ENCODE peak calls at places on chromosomes 7 and 10, in eight cellular contexts. J is prostate gland, F is A549, V is adrenal gland, E is HCT116, W is breast epithelium, A is heart left ventricle, H is suprapubic skin. P is an unnamed sample.

GRCh38 chr7:33195264-33195663 is 65.9 kb downstream of the BBS9 start:
- DNase-seq in J (no peak), F (peak), V (no peak), E (no peak), W (no peak), A (no peak), H (no peak), P (no peak)

GRCh38 chr7:128322040-128322643 is 21.6 kb downstream of the RBM28 start:
- DNase-seq in J (no peak), F (peak), V (no peak), E (no peak), W (no peak), A (no peak), H (no peak), P (no peak)

GRCh38 chr10:93893646-93894515 is at the start of gene SLC35G1:
- DNase-seq in J (peak), F (peak), V (peak), E (peak), W (no peak), A (peak), H (peak), P (peak)

GRCh38 chr7:149722356-149722957 is 50.9 kb downstream of the ZNF467 start:
- DNase-seq in J (no peak), F (no peak), V (peak), E (no peak), W (no peak), A (no peak), H (peak), P (peak)

GRCh38 chr10:91939653-91940052 is 16.1 kb downstream of the BTAF1 start:
- DNase-seq in J (no peak), F (no peak), V (no peak), E (no peak), W (no peak), A (no peak), H (no peak), P (no peak)

GRCh38 chr10:70568781-70569495 is 33.6 kb downstream of the PRF1 start:
- DNase-seq in J (no peak), F (no peak), V (no peak), E (no peak), W (no peak), A (no peak), H (peak), P (no peak)

GRCh38 chr7:151897201-151897711 is 20.3 kb upstream of the PRKAG2 start:
- DNase-seq in J (no peak), F (no peak), V (no peak), E (no peak), W (no peak), A (no peak), H (no peak), P (no peak)

GRCh38 chr10:75528392-75528791 is 97.0 kb downstream of the LRMDA start:
- DNase-seq in J (no peak), F (no peak), V (no peak), E (no peak), W (no peak), A (no peak), H (no peak), P (no peak)

GRCh38 chr7:18975689-18976280 is 141.7 kb downstream of the TWIST1 start:
- DNase-seq in J (no peak), F (no peak), V (no peak), E (no peak), W (no peak), A (no peak), H (no peak), P (no peak)

GRCh38 chr7:134834689-134835462 is 55.4 kb downstream of the CALD1 start:
- DNase-seq in J (no peak), F (peak), V (no peak), E (no peak), W (no peak), A (peak), H (no peak), P (no peak)

GRCh38 chr10:127798116-127798515 is 61.1 kb downstream of the FOXI2 start:
- DNase-seq in J (no peak), F (no peak), V (no peak), E (no peak), W (no peak), A (no peak), H (no peak), P (peak)

GRCh38 chr7:6092953-6093354 is 61.8 kb downstream of the ANKRD61 start:
- DNase-seq in J (no peak), F (no peak), V (no peak), E (no peak), W (no peak), A (no peak), H (no peak), P (no peak)

GRCh38 chr7:119665791-119666190 is 607.2 kb upstream of the KCND2 start:
- DNase-seq in J (no peak), F (no peak), V (no peak), E (no peak), W (no peak), A (no peak), H (no peak), P (no peak)

GRCh38 chr7:90518630-90519029 is 49.2 kb downstream of the PTTG1IP2 start:
- DNase-seq in J (no peak), F (no peak), V (no peak), E (no peak), W (no peak), A (no peak), H (no peak), P (no peak)

GRCh38 chr10:72056113-72056512 is 32.2 kb downstream of the SPOCK2 start:
- DNase-seq in J (no peak), F (no peak), V (peak), E (no peak), W (no peak), A (peak), H (no peak), P (no peak)

GRCh38 chr10:74917481-74918077 is 91.2 kb downstream of the KAT6B start:
- DNase-seq in J (no peak), F (peak), V (no peak), E (peak), W (no peak), A (no peak), H (no peak), P (no peak)

GRCh38 chr7:136292365-136292764 is 315.2 kb upstream of the MTPN start:
- DNase-seq in J (no peak), F (no peak), V (no peak), E (no peak), W (no peak), A (no peak), H (no peak), P (no peak)

GRCh38 chr10:15740261-15740660 is 20.5 kb upstream of the ITGA8 start:
- DNase-seq in J (no peak), F (no peak), V (no peak), E (no peak), W (no peak), A (no peak), H (no peak), P (no peak)

GRCh38 chr7:101557421-101557820 is 71.7 kb downstream of the MYL10 start:
- DNase-seq in J (no peak), F (no peak), V (no peak), E (no peak), W (no peak), A (no peak), H (peak), P (no peak)

GRCh38 chr7:110507832-110508231 is 583.1 kb upstream of the LRRN3 start:
- DNase-seq in J (no peak), F (no peak), V (no peak), E (no peak), W (no peak), A (no peak), H (no peak), P (no peak)

GRCh38 chr7:38584443-38585210 is 46.5 kb downstream of the AMPH start:
- DNase-seq in J (no peak), F (no peak), V (no peak), E (no peak), W (no peak), A (no peak), H (no peak), P (no peak)

GRCh38 chr10:129541208-129541607 is 74.2 kb downstream of the MGMT start:
- DNase-seq in J (no peak), F (no peak), V (no peak), E (no peak), W (no peak), A (no peak), H (no peak), P (peak)

DNA sequence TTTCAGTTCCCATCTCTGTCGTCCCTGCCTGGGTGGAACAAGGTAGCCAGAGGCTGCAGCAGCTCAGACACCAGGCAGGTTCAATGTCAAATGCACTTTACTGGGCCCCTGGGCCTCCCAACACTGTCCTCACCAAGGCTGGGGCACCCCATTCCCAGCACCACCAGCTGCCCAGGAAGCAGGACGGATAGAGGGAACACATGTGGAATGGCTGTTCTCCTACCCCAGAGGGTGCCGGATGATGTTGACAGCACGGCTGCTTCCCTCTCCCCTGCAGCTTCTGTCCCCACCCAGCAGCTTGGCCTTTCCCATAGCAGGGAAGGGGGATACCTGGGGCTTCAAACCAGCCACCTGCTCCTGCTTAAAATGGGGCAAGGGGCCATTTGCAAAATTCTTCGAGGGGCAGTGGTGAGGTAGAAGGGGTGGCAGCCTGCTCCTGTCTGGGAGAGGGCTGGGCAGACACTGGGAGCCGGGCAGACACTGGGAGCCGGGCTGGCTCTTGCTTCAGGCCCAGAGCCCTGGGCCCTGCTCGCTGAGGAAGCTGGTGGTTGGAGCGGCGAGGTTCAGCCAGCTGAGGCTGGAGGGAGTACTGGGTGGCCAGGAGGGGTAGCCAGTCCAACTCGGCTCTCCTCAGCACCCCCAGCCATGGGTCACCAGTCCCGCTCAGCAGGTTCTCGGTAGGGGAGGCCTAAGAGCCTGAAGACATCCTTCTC is 9.1 kb downstream of the POLL start:
- DNase-seq in J (no peak), F (no peak), V (peak), E (no peak), W (no peak), A (no peak), H (no peak), P (no peak)
- TF ChIP-seq POLR2A in J (no peak), F (no peak), V (no peak), E (no peak), W (no peak), A (no peak), H (no peak), P (no peak)

GRCh38 chr7:27131390-27131819 is 848 bp upstream of the HOXA4 start:
- DNase-seq in J (no peak), F (no peak), V (no peak), E (no peak), W (no peak), A (no peak), H (no peak), P (no peak)
- H3K4me3 ChIP-seq in J (peak), F (peak), V (peak), E (peak), W (peak), A (peak), H (peak), P (peak)

GRCh38 chr7:22359156-22359697 is 2.3 kb upstream of the RAPGEF5 start:
- DNase-seq in J (no peak), F (no peak), V (no peak), E (no peak), W (no peak), A (no peak), H (no peak), P (no peak)
- TF ChIP-seq POLR2A in J (no peak), F (no peak), V (no peak), E (no peak), W (no peak), A (no peak), H (no peak), P (no peak)

GRCh38 chr7:15561840-15562239 is at the start of gene AGMO:
- DNase-seq in J (no peak), F (peak), V (no peak), E (no peak), W (peak), A (peak), H (peak), P (peak)
- H3K4me3 ChIP-seq in J (no peak), F (peak), V (no peak), E (no peak), W (peak), A (peak), H (peak), P (no peak)

DNA sequence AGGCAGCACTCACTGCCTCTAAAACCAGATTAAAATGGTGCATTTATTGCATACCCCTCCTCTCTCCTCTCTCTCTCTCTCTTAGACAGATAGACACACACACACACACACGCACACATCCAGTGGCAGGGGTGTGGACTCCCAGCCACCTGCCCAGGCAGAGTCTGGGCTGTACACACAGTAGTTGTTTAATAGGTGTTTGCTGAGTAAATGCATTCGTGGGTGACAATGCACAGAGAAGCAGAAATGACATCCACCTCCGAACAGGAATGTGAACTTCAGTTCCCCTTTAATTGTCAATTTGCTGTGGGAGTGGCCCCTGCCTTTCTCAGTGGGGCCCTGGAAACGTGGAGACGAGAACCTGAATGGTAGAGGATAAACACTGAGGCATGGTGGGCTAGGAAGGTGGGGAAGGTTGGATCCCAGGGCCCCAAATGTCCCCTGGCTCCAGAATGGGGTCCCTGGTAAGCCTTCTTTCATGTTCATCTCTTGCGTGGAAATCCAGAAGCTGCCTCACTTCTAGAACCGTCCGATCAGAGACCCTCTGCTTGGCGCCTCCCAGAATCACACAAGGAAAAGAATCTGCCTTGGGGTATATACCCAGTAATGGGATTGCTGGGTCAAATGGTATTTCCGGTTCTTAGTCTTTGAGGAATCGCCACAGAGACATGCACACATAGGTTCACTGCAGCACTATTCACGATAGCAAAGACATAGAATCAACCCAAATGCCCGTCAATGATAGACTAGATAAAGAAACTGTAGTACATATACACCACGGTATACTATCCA is 58.5 kb upstream of the ECHDC3 start:
- DNase-seq in J (peak), F (no peak), V (no peak), E (no peak), W (no peak), A (no peak), H (no peak), P (no peak)
- TF ChIP-seq POLR2A in J (no peak), F (no peak), V (no peak), E (no peak), W (no peak), A (no peak), H (no peak), P (no peak)

DNA sequence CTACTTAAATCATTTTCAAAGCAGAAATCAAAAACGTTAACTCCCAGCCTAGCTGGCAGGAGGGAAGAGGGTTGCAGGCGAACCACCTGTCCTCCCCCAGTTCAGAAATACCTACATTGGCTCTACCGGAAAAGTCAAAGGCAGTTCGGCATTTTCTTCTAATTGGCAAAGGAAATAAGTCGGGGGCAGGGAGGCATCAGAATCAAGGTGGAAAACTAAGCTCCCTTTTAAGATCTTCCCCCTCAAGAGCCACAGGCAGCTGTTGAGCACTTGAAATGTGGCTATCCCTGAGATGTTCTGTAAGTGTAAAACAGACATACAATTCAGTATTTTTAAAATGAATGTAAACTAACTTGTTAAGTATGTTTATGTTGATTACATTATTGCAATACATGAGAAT is 957 bp upstream of the ELMO1 start:
- DNase-seq in J (no peak), F (no peak), V (no peak), E (no peak), W (no peak), A (no peak), H (no peak), P (no peak)
- H3K4me3 ChIP-seq in J (peak), F (peak), V (no peak), E (no peak), W (no peak), A (peak), H (no peak), P (no peak)

GRCh38 chr7:97117372-97118188 is at the start of gene SDHAF3:
- DNase-seq in J (peak), F (peak), V (peak), E (peak), W (peak), A (peak), H (peak), P (peak)
- TF ChIP-seq POLR2A in J (no peak), F (peak), V (peak), E (peak), W (peak), A (peak), H (no peak), P (peak)

GRCh38 chr10:30436688-30437038 is 2.7 kb downstream of the MAP3K8 start:
- DNase-seq in J (no peak), F (no peak), V (no peak), E (no peak), W (no peak), A (no peak), H (no peak), P (no peak)
- H3K4me3 ChIP-seq in J (no peak), F (peak), V (no peak), E (no peak), W (peak), A (peak), H (peak), P (peak)

DNA sequence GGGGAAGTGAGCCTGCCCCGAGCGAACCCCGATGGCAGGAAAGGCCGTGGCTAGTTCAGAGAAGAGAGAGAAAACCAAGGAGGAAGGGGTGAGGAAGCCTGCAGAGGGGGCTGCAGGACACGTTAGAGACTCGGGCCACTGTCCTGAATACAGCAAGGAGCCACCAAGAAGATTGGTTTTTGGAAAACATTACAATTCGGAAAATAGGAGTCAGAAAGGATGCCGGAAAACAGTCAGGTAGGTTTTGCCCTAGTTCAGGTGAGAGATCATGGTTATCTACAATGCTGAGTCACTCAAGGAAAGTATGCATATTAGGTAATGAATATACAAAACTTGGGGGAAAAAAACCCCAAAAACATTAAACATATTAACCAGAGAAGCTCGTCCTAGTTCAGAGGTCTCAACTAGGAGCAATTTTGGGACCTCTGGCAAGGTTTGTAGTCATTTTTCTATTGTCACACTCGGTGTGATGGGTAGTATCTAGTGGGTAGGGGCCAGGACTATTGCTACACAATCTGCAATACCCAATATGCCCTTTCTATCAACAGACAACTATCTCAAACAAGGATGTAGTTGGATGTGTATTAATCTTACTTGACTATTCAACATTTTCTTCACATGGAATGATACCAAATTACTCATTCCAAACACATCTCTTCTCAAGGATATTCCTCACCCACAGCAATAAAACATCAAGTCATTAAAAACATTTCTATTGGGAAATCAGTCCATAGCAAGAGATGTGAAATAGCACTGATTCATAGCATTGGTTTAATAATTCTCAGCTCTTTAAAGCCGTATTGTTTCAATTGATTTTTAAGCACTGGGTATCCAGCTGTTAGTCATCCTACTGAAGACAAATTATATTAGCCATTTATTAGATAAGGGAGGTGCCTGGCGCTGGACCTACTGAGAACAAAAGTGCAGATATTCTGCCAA is 74.4 kb upstream of the RSU1 start:
- DNase-seq in J (no peak), F (peak), V (peak), E (peak), W (no peak), A (peak), H (peak), P (peak)
- TF ChIP-seq POLR2A in J (no peak), F (no peak), V (no peak), E (peak), W (no peak), A (no peak), H (no peak), P (no peak)

GRCh38 chr7:112233048-112233697 is 26.7 kb downstream of the ZNF277 start:
- DNase-seq in J (no peak), F (no peak), V (no peak), E (no peak), W (no peak), A (no peak), H (no peak), P (no peak)
- H3K4me3 ChIP-seq in J (no peak), F (no peak), V (no peak), E (no peak), W (no peak), A (no peak), H (no peak), P (no peak)